ENCODE peak calls at places on chromosomes 11 and 22, in seven cellular contexts. K is transverse colon; C is CD8-positive, alpha-beta T cell; U is OCI-LY7; P is endodermal cell; T is astrocyte of the spinal cord; O is suprapubic skin. M is an unnamed sample.

GRCh38 chr11:65506770-65507485 is 8.1 kb downstream of the MALAT1 start:
- DNase-seq in P (peak; percentile 84), K (peak; percentile 74), C (peak; percentile 63), U (peak; percentile 71), T (peak; percentile 64), O (peak; percentile 62), M (peak; percentile 82)

GRCh38 chr11:93537767-93538261 is 5.4 kb downstream of the SMCO4 start:
- DNase-seq in T (no peak), K (no peak), U (no peak), O (no peak), C (no peak), P (no peak), M (no peak)

GRCh38 chr11:124482362-124483147 is 37.1 kb upstream of the OR8B8 start:
- DNase-seq in C (no peak), O (no peak), K (no peak), U (no peak), P (peak; percentile 59), T (peak; percentile 7), M (no peak)

GRCh38 chr22:30001459-30001858 is 78.8 kb upstream of the HORMAD2 start:
- DNase-seq in O (no peak), C (no peak), K (no peak), U (no peak), T (no peak), P (no peak), M (no peak)

GRCh38 chr11:88421530-88421929 is 84.0 kb upstream of the CTSC start:
- DNase-seq in O (no peak), C (no peak), U (no peak), P (peak; percentile 61), T (no peak), K (no peak), M (no peak)

GRCh38 chr11:60370811-60371297 is 7.5 kb upstream of the MS4A7 start:
- DNase-seq in O (no peak), K (no peak), C (no peak), T (no peak), U (no peak), P (no peak), M (no peak)

GRCh38 chr11:96113100-96113710 is 189.3 kb upstream of the MTMR2 start:
- DNase-seq in C (no peak), T (peak; percentile 84), O (no peak), K (no peak), U (no peak), P (no peak), M (no peak)

GRCh38 chr11:1391165-1392010 is 1.7 kb downstream of the BRSK2 start:
- DNase-seq in U (no peak), T (no peak), K (no peak), P (peak; percentile 75), O (no peak), C (no peak), M (no peak)

GRCh38 chr11:70547821-70548670 is 149.7 kb downstream of the CTTN start:
- DNase-seq in O (no peak), P (peak; percentile 48), K (no peak), T (no peak), C (no peak), U (no peak), M (no peak)

GRCh38 chr22:30823015-30823370 is 128.3 kb downstream of the OSBP2 start:
- DNase-seq in K (no peak), U (no peak), T (no peak), C (no peak), P (peak; percentile 82), O (no peak), M (no peak)

GRCh38 chr11:9158898-9159391 is 67.5 kb upstream of the SCUBE2 start:
- DNase-seq in K (no peak), O (no peak), T (no peak), C (no peak), U (no peak), P (no peak), M (no peak)

GRCh38 chr11:76772100-76772782 is 10.9 kb upstream of the TSKU start:
- DNase-seq in C (no peak), O (no peak), U (no peak), P (no peak), K (no peak), T (no peak), M (no peak)

GRCh38 chr22:23549198-23549595 is 30.9 kb downstream of the IGLL1 start:
- DNase-seq in U (no peak), C (no peak), P (no peak), K (no peak), T (no peak), O (peak; percentile 29), M (no peak)

GRCh38 chr11:96464695-96465307 is 75.0 kb downstream of the JRKL start:
- DNase-seq in U (peak; percentile 77), T (peak; percentile 81), C (no peak), P (no peak), O (no peak), K (no peak), M (peak; percentile 36)

GRCh38 chr22:23591203-23591791 is 11.2 kb upstream of the IGLL1 start:
- DNase-seq in P (peak; percentile 95), K (peak; percentile 50), O (no peak), C (peak; percentile 65), T (peak; percentile 46), U (peak; percentile 66), M (peak; percentile 20)

GRCh38 chr11:70584786-70585545 is 186.6 kb downstream of the CTTN start:
- DNase-seq in K (no peak), U (no peak), C (no peak), P (no peak), T (no peak), O (peak; percentile 52), M (no peak)

DNA sequence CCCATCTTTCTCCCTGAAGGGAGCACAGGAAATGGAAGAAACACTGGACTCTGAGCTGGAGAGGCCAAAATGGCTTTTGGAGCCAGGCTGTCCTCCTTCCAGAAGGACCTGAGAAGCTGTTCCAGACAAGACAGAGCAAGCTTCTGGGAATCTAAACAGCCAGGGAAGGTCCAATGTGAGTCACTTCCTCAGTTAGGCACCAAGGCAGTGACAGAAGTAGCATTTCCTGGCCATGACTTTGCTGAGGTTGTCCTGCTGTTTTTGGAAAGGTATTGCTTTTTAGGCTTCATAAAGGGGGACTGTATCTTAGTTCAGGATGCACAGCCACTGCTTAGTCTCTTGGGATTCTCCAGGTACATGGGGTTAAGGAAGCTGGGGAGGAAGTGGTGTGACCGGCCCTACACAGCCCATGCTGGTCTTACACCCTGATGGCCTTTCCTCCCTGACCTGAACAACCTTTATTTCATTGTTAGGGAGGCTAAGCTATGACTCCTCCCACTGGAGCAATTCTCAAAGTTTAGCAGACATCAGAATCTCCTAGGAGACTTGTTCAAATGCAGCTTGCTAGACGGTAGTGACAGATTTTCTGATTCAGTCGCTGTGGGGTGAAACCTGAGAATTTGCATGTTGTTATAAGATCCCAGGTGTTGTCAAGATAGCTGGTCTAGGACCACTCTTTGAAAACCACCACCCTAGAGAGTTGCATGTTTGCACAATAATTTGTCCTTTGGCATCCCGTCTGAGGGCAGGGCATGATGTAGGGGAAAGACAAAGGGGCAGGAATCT is 6.8 kb upstream of the INSC start:
- DNase-seq in C (no peak), O (no peak), P (no peak), U (peak; percentile 56), T (peak; percentile 19), K (no peak), M (no peak)
- H3K4me3 ChIP-seq in C (no peak overlapping the region), O (no peak overlapping the region), P (no peak overlapping the region), U (peak overlapping the region; percentile 28), T (no peak overlapping the region), K (no peak overlapping the region), M (no peak overlapping the region)

DNA sequence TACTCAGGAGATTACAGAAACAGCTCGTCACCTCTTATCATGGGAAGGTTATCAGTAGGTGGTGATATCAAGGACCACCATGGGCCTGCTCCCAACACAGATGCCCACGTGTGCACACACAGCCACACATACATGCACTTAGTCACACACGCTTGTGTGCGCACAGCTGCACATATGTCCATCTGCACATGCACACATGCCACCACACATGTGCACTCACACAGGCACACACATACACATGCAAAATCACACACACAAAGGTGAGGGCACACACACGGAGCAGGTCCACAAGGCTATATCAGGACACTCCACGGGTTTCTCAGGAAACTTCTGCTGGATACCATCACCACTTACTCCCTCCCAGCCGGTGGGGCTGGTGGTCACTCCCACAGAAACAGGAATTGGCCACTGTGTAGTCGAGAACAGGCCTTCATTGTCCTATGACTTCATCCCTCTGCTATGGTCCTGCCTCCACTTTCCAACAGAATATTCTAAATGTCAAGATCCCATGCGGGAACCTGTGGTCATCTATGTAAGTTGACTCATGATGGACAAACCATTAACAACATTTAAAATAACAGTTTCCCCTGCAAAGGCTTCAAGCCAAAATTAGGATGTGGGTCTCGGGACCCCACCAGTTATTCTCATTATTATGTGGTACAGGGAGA is 2.2 kb downstream of the C11orf24 start:
- DNase-seq in P (no peak), O (peak; percentile 31), U (no peak), C (no peak), K (no peak), T (peak; percentile 87), M (peak; percentile 60)
- TF ChIP-seq CTCF in P (no peak), O (no peak), U (no peak), C (no peak), K (no peak), T (no peak), M (no peak)

GRCh38 chr11:108618529-108618928 is 25.0 kb upstream of the EXPH5 start:
- DNase-seq in P (no peak), T (no peak), U (no peak), K (no peak), C (no peak), O (no peak), M (no peak)

GRCh38 chr11:108609681-108610080 is 16.1 kb upstream of the EXPH5 start:
- DNase-seq in K (no peak), T (peak; percentile 30), O (no peak), U (no peak), C (no peak), P (no peak), M (no peak)

GRCh38 chr11:108617055-108617454 is 23.5 kb upstream of the EXPH5 start:
- DNase-seq in C (no peak), O (no peak), T (no peak), U (no peak), K (no peak), P (no peak), M (no peak)

GRCh38 chr11:108616549-108616948 is 23.0 kb upstream of the EXPH5 start:
- DNase-seq in K (no peak), U (no peak), C (no peak), P (no peak), O (no peak), T (peak; percentile 87), M (no peak)

DNA sequence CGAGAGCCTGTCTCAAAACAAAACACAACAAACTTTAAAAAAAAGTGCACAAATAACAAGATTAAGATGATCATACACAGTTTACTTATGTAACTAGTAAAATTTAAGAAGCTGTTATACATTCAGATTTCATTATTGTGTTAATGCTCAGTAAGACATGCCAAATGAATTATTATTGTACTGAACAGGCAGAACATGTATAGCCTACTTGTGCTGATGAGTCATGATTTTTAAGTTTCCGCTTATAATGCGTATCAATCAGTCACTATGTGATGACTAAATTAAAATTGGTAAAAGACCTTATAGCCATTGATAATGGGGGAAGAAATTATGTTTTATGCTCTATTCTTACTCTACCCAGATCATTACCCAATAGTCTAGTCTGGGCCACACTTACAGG is 20.5 kb upstream of the EXPH5 start:
- DNase-seq in O (no peak), P (no peak), T (no peak), U (no peak), K (no peak), C (no peak), M (no peak)
- H3K4me3 ChIP-seq in O (no peak overlapping the region), P (no peak overlapping the region), T (no peak overlapping the region), U (no peak overlapping the region), K (no peak overlapping the region), C (no peak overlapping the region), M (no peak overlapping the region)

DNA sequence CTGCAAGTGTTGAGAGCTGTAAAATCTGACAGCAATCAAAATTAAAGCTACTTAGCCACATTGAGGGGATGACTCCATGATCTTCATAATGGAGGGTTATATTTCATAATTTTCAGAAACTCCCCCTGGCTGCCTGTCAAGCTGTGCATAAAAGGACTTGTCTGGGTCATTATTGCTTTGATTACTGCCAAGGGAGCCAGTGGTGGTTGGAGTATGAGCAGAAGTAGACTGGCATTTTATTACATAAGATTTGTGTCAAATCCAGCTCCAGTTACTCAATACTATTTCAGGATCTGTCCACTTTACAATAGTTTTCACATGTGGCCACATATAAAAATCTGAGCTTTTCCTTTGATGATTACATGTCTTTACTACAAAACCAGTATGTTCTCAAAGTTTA is 108.9 kb upstream of the SLC5A12 start:
- DNase-seq in P (no peak), K (no peak), U (no peak), O (no peak), T (no peak), C (no peak), M (no peak)
- TF ChIP-seq CTCF in P (no peak), K (no peak), U (no peak), O (no peak), T (no peak), C (no peak), M (no peak)